ENCODE peak calls at places on chromosomes 1 and 21, in seven cellular contexts. C is uterus, L is ovary, N is heart left ventricle, O is GM12891, V is A549, F is GM12878. Y is an unnamed sample.

GRCh38 chr1:11913291-11913690 is 12.9 kb downstream of the KIAA2013 start:
- DNase-seq in C (no peak), L (no peak), N (no peak), O (no peak), V (no peak), F (no peak), Y (no peak)

GRCh38 chr1:183733610-183734219 is 71.2 kb upstream of the RGL1 start:
- DNase-seq in C (no peak), L (no peak), N (no peak), O (no peak), V (no peak), F (no peak), Y (no peak)

GRCh38 chr1:24768873-24769605 is 23.8 kb downstream of the CLIC4 start:
- DNase-seq in C (no peak), L (no peak), N (no peak), O (no peak), V (no peak), F (no peak), Y (no peak)

GRCh38 chr1:31581821-31582810 is 5.8 kb downstream of the TINAGL1 start:
- DNase-seq in C (no peak), L (no peak), N (no peak), O (no peak), V (no peak), F (no peak), Y (no peak)

GRCh38 chr21:45316871-45317400 is 29.2 kb upstream of the POFUT2 start:
- DNase-seq in C (no peak), L (peak; percentile 12), N (peak; percentile 42), O (no peak), V (no peak), F (no peak), Y (no peak)

GRCh38 chr1:63087966-63088365 is 234.4 kb upstream of the FOXD3 start:
- DNase-seq in C (no peak), L (no peak), N (no peak), O (no peak), V (peak; percentile 12), F (no peak), Y (peak; percentile 6)

GRCh38 chr1:161994153-161994814 is 29.4 kb downstream of the OLFML2B start:
- DNase-seq in C (peak; percentile 51), L (no peak), N (no peak), O (no peak), V (no peak), F (no peak), Y (no peak)

GRCh38 chr1:58412071-58412580 is 134.4 kb downstream of the OMA1 start:
- DNase-seq in C (no peak), L (no peak), N (no peak), O (no peak), V (no peak), F (no peak), Y (no peak)

GRCh38 chr1:152109231-152109997 is 5.8 kb downstream of the TCHH start:
- DNase-seq in C (no peak), L (no peak), N (no peak), O (no peak), V (peak; percentile 43), F (no peak), Y (no peak)

GRCh38 chr1:85502625-85503083 is 37.7 kb upstream of the DDAH1 start:
- DNase-seq in C (peak; percentile 27), L (no peak), N (peak; percentile 45), O (no peak), V (peak; percentile 65), F (no peak), Y (peak; percentile 73)

GRCh38 chr1:10612446-10613160 is 137.9 kb downstream of the PEX14 start:
- DNase-seq in C (peak; percentile 6), L (no peak), N (no peak), O (no peak), V (no peak), F (no peak), Y (no peak)

GRCh38 chr1:161196111-161196510 is 2.7 kb downstream of the ADAMTS4 start:
- DNase-seq in C (no peak), L (no peak), N (no peak), O (no peak), V (no peak), F (no peak), Y (no peak)

GRCh38 chr1:248243204-248243603 is 12.0 kb downstream of the OR2M4 start:
- DNase-seq in C (no peak), L (no peak), N (no peak), O (peak; percentile 16), V (peak; percentile 31), F (peak; percentile 17), Y (peak; percentile 28)

GRCh38 chr1:75461808-75462325 is 149.0 kb downstream of the SLC44A5 start:
- DNase-seq in C (no peak), L (no peak), N (no peak), O (no peak), V (no peak), F (no peak), Y (no peak)

GRCh38 chr1:21865943-21866628 is 54.0 kb downstream of the LDLRAD2 start:
- DNase-seq in C (no peak), L (no peak), N (no peak), O (peak; percentile 86), V (no peak), F (peak; percentile 64), Y (no peak)

GRCh38 chr1:70891444-70891843 is 156.2 kb downstream of the PTGER3 start:
- DNase-seq in C (no peak), L (no peak), N (no peak), O (no peak), V (no peak), F (no peak), Y (no peak)

GRCh38 chr1:115211071-115211745 is 121.9 kb upstream of the TSPAN2 start:
- DNase-seq in C (no peak), L (no peak), N (no peak), O (no peak), V (no peak), F (no peak), Y (peak; percentile 71)

GRCh38 chr1:164754088-164754600 is 195.2 kb downstream of the PBX1 start:
- DNase-seq in C (peak; percentile 71), L (peak; percentile 58), N (no peak), O (no peak), V (no peak), F (no peak), Y (peak; percentile 52)

GRCh38 chr1:19640363-19641316 is 3.5 kb upstream of the NBL1 start:
- DNase-seq in C (no peak), L (no peak), N (no peak), O (no peak), V (peak; percentile 41), F (no peak), Y (peak; percentile 29)

GRCh38 chr1:158147396-158148353 is 33.0 kb upstream of the CD1D start:
- DNase-seq in C (no peak), L (no peak), N (no peak), O (no peak), V (no peak), F (no peak), Y (peak; percentile 22)

GRCh38 chr1:29767769-29768425 is 531.6 kb downstream of the PTPRU start:
- DNase-seq in C (no peak), L (no peak), N (no peak), O (no peak), V (no peak), F (no peak), Y (no peak)

GRCh38 chr1:245448858-245449534 is 294.2 kb downstream of the KIF26B start:
- DNase-seq in C (no peak), L (no peak), N (no peak), O (no peak), V (no peak), F (no peak), Y (no peak)

DNA sequence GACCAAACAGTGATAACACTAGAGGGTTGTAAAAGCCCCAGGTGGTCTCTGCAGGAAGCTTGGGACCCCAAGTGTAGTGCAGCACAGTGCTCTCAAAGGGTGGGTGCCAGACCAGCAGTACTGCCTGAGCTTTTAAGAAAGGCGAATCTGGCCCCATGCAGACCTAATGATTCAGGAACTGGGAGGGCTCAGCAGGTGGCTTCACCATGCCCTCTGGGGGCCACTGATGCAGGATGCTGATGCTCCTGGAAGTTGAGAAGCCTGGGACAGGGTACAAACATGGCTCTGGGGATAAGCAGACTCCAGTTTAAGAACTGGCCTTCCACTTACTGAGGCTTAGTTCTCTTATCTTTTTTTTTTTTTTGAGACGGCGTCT is 29.1 kb upstream of the NEK2 start:
- DNase-seq in C (no peak), L (no peak), N (no peak), O (no peak), V (no peak), F (no peak), Y (no peak)
- TF ChIP-seq POLR2A in C (no peak), L (no peak), N (no peak), O (no peak), V (no peak), F (no peak), Y (no peak)

GRCh38 chr1:153627797-153628626 is at the start of gene S100A1:
- DNase-seq in C (peak; percentile 37), L (no peak), N (peak; percentile 77), O (no peak), V (peak; percentile 35), F (no peak), Y (no peak)
- TF ChIP-seq POLR2A in C (no peak), L (no peak), N (no peak), O (no peak), V (no peak), F (no peak), Y (no peak)

GRCh38 chr1:170665625-170666024 is 1.7 kb downstream of the PRRX1 start:
- DNase-seq in C (peak; percentile 49), L (no peak), N (peak; percentile 62), O (no peak), V (no peak), F (no peak), Y (no peak)
- TF ChIP-seq POLR2A in C (no peak), L (no peak), N (no peak), O (no peak), V (no peak), F (no peak), Y (no peak)

GRCh38 chr21:17351766-17352165 is 161.1 kb upstream of the CXADR start:
- DNase-seq in C (no peak), L (no peak), N (no peak), O (no peak), V (no peak), F (no peak), Y (no peak)
- TF ChIP-seq POLR2A in C (no peak), L (no peak), N (no peak), O (no peak), V (no peak), F (no peak), Y (no peak)

DNA sequence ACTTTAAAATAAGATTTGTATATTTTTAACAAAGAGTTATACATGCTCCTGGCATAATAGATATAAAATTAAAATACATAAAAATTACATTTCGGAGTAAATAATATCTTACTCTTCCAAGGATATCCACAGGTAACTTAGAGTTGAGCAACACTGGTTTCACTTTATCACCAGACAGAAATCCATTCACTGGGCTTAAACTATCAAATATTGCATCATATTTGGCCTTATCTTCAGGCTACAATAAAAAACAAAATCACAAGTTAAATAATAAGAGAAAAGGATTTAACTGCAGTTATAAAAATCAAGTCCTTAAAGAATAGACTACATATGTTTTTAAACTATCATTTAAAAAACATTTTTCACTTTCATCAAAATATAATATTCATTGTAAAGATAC is 55.5 kb downstream of the EPS15 start:
- DNase-seq in C (no peak), L (no peak), N (no peak), O (no peak), V (no peak), F (no peak), Y (no peak)
- TF ChIP-seq POLR2A in C (no peak), L (no peak), N (no peak), O (no peak), V (no peak), F (no peak), Y (no peak)

Y was measured in body of pancreas.